ENCODE peak calls at places on chromosomes 13 and 19, in seven cellular contexts. Y is fibroblast of lung, N is OCI-LY7, E is psoas muscle, W is tibial artery, C is pancreas, D is IMR-90. U is an unnamed sample.

GRCh38 chr13:57311009-57311586 is 144.1 kb downstream of the PRR20E start:
- DNase-seq in C (no peak), D (no peak), N (no peak), Y (no peak), W (no peak), E (no peak), U (no peak)

GRCh38 chr13:34086281-34086680 is 268.3 kb downstream of the RFC3 start:
- DNase-seq in C (no peak), W (no peak), N (no peak), D (no peak), E (no peak), Y (no peak), U (no peak)

GRCh38 chr19:54172413-54172763 is 572 bp downstream of the TMC4 start:
- DNase-seq in E (no peak), N (no peak), Y (no peak), W (no peak), C (no peak), D (no peak), U (no peak)

GRCh38 chr13:28820099-28821051 is at the start of gene MTUS2:
- DNase-seq in D (no peak), E (no peak), Y (no peak), C (peak; percentile 3), N (no peak), W (no peak), U (no peak)

GRCh38 chr19:33201473-33201872 is 7.3 kb downstream of the LRP3 start:
- DNase-seq in Y (no peak), D (no peak), N (no peak), E (no peak), C (no peak), W (no peak), U (no peak)

GRCh38 chr13:37906880-37907279 is 37.3 kb upstream of the TRPC4 start:
- DNase-seq in D (no peak), C (no peak), E (no peak), N (no peak), Y (no peak), W (no peak), U (no peak)

GRCh38 chr13:113624235-113624587 is 33.8 kb downstream of the ATP4B start:
- DNase-seq in W (no peak), E (no peak), D (no peak), N (no peak), Y (peak; percentile 4), C (no peak), U (no peak)

GRCh38 chr19:56667311-56667870 is 4.2 kb downstream of the ZNF835 start:
- DNase-seq in W (no peak), C (no peak), D (no peak), E (no peak), Y (no peak), N (no peak), U (no peak)

GRCh38 chr19:38862321-38863059 is 12.7 kb upstream of the HNRNPL start:
- DNase-seq in W (peak; percentile 48), Y (peak; percentile 45), E (peak; percentile 34), D (no peak), N (no peak), C (peak; percentile 64), U (no peak)

GRCh38 chr13:33229446-33230177 is 55.9 kb downstream of the STARD13 start:
- DNase-seq in E (no peak), C (no peak), D (no peak), Y (no peak), W (no peak), N (no peak), U (no peak)

GRCh38 chr19:29658221-29658991 is 6.9 kb upstream of the PLEKHF1 start:
- DNase-seq in Y (peak; percentile 55), E (no peak), D (peak; percentile 38), N (no peak), W (no peak), C (no peak), U (no peak)

GRCh38 chr13:110331362-110331761 is 24.3 kb downstream of the COL4A2 start:
- DNase-seq in W (no peak), D (peak; percentile 69), N (no peak), Y (peak; percentile 76), E (no peak), C (no peak), U (no peak)

GRCh38 chr13:93547886-93548285 is 321.3 kb downstream of the GPC6 start:
- DNase-seq in E (no peak), D (no peak), N (no peak), W (no peak), C (no peak), Y (no peak), U (no peak)

GRCh38 chr13:44626176-44626575 is 50.0 kb upstream of the TSC22D1 start:
- DNase-seq in D (peak; percentile 33), C (no peak), Y (no peak), N (no peak), E (no peak), W (no peak), U (no peak)

GRCh38 chr13:24216176-24216575 is 55.7 kb downstream of the SPATA13 start:
- DNase-seq in E (no peak), C (no peak), Y (no peak), N (no peak), D (no peak), W (no peak), U (no peak)

GRCh38 chr13:62209539-62209938 is 793.9 kb upstream of the PCDH20 start:
- DNase-seq in N (peak; percentile 94), W (no peak), E (no peak), C (no peak), D (no peak), Y (peak; percentile 0), U (peak; percentile 7)

GRCh38 chr19:38252935-38253691 is 3.1 kb downstream of the PPP1R14A start:
- DNase-seq in W (peak; percentile 51), E (no peak), D (no peak), Y (peak; percentile 17), N (no peak), C (no peak), U (no peak)

GRCh38 chr13:26599403-26599802 is 41.9 kb downstream of the WASF3 start:
- DNase-seq in Y (no peak), C (no peak), N (no peak), E (no peak), D (no peak), W (no peak), U (no peak)

GRCh38 chr13:22945321-22946226 is 235.2 kb upstream of the SGCG start:
- DNase-seq in N (no peak), D (no peak), E (no peak), C (no peak), W (no peak), Y (no peak), U (no peak)

GRCh38 chr19:46196410-46197124 is 33.0 kb upstream of the IGFL1 start:
- DNase-seq in Y (no peak), C (no peak), D (no peak), E (no peak), N (no peak), W (no peak), U (no peak)

GRCh38 chr19:46195104-46195503 is 34.4 kb upstream of the IGFL1 start:
- DNase-seq in C (no peak), E (no peak), W (no peak), D (no peak), N (no peak), Y (no peak), U (no peak)

GRCh38 chr19:46201413-46202310 is 27.9 kb upstream of the IGFL1 start:
- DNase-seq in Y (no peak), D (no peak), C (no peak), N (no peak), E (peak; percentile 28), W (no peak), U (no peak)

GRCh38 chr19:46197314-46198070 is 32.0 kb upstream of the IGFL1 start:
- DNase-seq in E (no peak), D (no peak), N (no peak), C (no peak), W (no peak), Y (no peak), U (no peak)

GRCh38 chr19:46198756-46199155 is 30.8 kb upstream of the IGFL1 start:
- DNase-seq in Y (no peak), E (no peak), W (no peak), N (no peak), D (no peak), C (no peak), U (peak; percentile 91)
- H3K4me1 ChIP-seq in Y (no peaks in the 10 kb centered on the region), E (no peaks in the 10 kb centered on the region), W (no peaks in the 10 kb centered on the region), N (no peaks in the 10 kb centered on the region), D (no peaks in the 10 kb centered on the region), C (no peaks in the 10 kb centered on the region), U (peaks cover 28% of the 10 kb centered on the region)

GRCh38 chr19:47890865-47891621 is 4.9 kb upstream of the SULT2A1 start:
- DNase-seq in N (no peak), D (no peak), C (no peak), Y (no peak), W (no peak), E (no peak), U (no peak)
- H3K27ac ChIP-seq in N (no peak overlapping the region), D (no peak overlapping the region), C (no peak overlapping the region), Y (no peak overlapping the region), W (no peak overlapping the region), E (no peak overlapping the region), U (no peak overlapping the region)

GRCh38 chr19:45494261-45494916 is 2.5 kb downstream of the RTN2 start:
- DNase-seq in C (no peak), E (no peak), W (no peak), N (no peak), Y (no peak), D (no peak), U (no peak)
- H3K4me1 ChIP-seq in C (no peaks in the 10 kb centered on the region), E (peaks cover 24% of the 10 kb centered on the region), W (peaks cover 51% of the 10 kb centered on the region), N (peaks cover 47% of the 10 kb centered on the region), Y (peaks cover 11% of the 10 kb centered on the region), D (no peaks in the 10 kb centered on the region), U (no peaks in the 10 kb centered on the region)

GRCh38 chr19:46952874-46953273 is 66.8 kb upstream of the NPAS1 start:
- DNase-seq in N (no peak), D (no peak), Y (no peak), C (no peak), E (no peak), W (no peak), U (no peak)

GRCh38 chr19:46955813-46956371 is 63.7 kb upstream of the NPAS1 start:
- DNase-seq in N (no peak), E (no peak), Y (no peak), W (no peak), C (no peak), D (no peak), U (no peak)

GRCh38 chr19:46953955-46954501 is 65.6 kb upstream of the NPAS1 start:
- DNase-seq in W (no peak), E (no peak), Y (no peak), C (no peak), N (no peak), D (no peak), U (no peak)

GRCh38 chr19:46954502-46955004 is 65.1 kb upstream of the NPAS1 start:
- DNase-seq in Y (no peak), E (no peak), C (no peak), W (no peak), N (no peak), D (no peak), U (no peak)

DNA sequence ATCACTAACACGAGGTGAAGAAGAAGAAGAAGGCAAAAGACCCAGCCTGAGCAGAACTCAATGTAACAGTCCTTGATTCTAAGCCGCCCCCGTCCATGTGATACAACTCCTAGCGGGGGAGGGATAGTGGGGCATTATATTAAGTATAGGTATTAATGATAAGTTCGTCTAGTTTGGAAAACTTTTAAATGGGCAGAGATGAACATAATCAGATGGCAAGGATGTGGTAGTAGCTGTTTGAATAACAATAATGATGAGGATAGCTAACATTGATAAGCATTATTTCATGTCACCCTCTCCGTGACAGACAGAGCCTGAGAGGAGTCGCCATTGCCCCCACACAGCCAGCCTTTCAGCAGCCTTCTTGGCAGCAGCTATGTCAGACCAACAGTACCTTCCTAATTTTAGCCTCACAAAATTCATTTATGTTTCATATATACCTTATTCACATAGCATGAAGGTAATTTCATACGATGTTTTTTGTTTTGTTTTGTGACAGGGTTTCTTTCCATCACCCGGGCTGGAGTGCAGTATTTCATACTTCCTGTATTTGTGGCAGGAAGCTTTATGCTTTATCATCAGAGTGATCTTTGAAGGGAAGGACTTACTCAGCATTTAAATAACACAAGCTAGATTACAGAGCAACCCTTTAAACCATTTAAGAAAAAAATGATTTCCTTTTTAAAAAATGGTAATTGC is 64.4 kb upstream of the NPAS1 start:
- DNase-seq in N (peak; percentile 31), Y (no peak), W (no peak), D (peak; percentile 52), E (no peak), C (no peak), U (no peak)
- H3K27ac ChIP-seq in N (no peak overlapping the region), Y (peak overlapping the region; percentile 29), W (no peak overlapping the region), D (no peak overlapping the region), E (no peak overlapping the region), C (peak overlapping the region; percentile 30), U (no peak overlapping the region)

U was measured in foreskin keratinocyte.